ENCODE peak calls at places on chromosomes 13 and 19, in five cellular contexts. U is tibial artery, S is GM10248, F is RWPE1, J is BJ. L is an unnamed sample.

GRCh38 chr13:69565334-69565733 is 542.3 kb upstream of the ATXN8OS start:
- DNase-seq in J (no peak), S (peak), U (no peak), F (no peak), L (peak)

GRCh38 chr13:113161433-113161832 is 3.0 kb downstream of the PROZ start:
- DNase-seq in J (no peak), U (no peak), F (no peak), S (no peak), L (peak)

GRCh38 chr13:28100149-28101121 is at the start of gene FLT3:
- DNase-seq in J (no peak), F (peak), U (no peak), S (peak), L (peak)

GRCh38 chr19:18895038-18895827 is 725 bp downstream of the CERS1 start:
- DNase-seq in U (peak), J (no peak), S (no peak), F (peak), L (peak)

GRCh38 chr13:25503856-25504255 is 132.1 kb downstream of the ATP8A2 start:
- DNase-seq in F (no peak), S (no peak), U (no peak), J (no peak), L (no peak)

GRCh38 chr13:113821847-113822246 is 42.0 kb downstream of the GAS6 start:
- DNase-seq in S (no peak), J (no peak), F (no peak), U (no peak), L (no peak)

GRCh38 chr19:14577885-14578427 is 4.9 kb upstream of the CLEC17A start:
- DNase-seq in U (no peak), F (no peak), J (no peak), S (peak), L (peak)

GRCh38 chr19:6150289-6150688 is 14.8 kb downstream of the ACSBG2 start:
- DNase-seq in F (no peak), U (no peak), S (no peak), J (no peak), L (no peak)

GRCh38 chr13:38661276-38661675 is 25.6 kb upstream of the FREM2 start:
- DNase-seq in S (no peak), J (no peak), U (no peak), F (no peak), L (no peak)

GRCh38 chr13:23081246-23081645 is 99.5 kb upstream of the SGCG start:
- DNase-seq in F (no peak), J (no peak), S (no peak), U (no peak), L (no peak)

GRCh38 chr13:87147076-87147475 is 524.1 kb upstream of the SLITRK5 start:
- DNase-seq in J (peak), U (no peak), S (no peak), F (peak), L (no peak)

GRCh38 chr19:50820549-50821247 is 2.9 kb downstream of the KLK1 start:
- DNase-seq in S (peak), U (no peak), F (no peak), J (no peak), L (no peak)

GRCh38 chr19:17325881-17326594 is 8.6 kb downstream of the ANO8 start:
- DNase-seq in U (peak), J (no peak), S (no peak), F (no peak), L (no peak)

GRCh38 chr13:111472083-111472482 is 151.6 kb downstream of the TEX29 start:
- DNase-seq in U (no peak), J (no peak), F (no peak), S (no peak), L (no peak)

GRCh38 chr19:38024991-38025716 is 118.1 kb downstream of the SIPA1L3 start:
- DNase-seq in S (no peak), U (no peak), J (no peak), F (no peak), L (no peak)

GRCh38 chr19:49567722-49568454 is 12.5 kb downstream of the NOSIP start:
- DNase-seq in U (no peak), F (no peak), J (no peak), S (no peak), L (peak)

GRCh38 chr13:45500492-45501174 is 35.9 kb downstream of the COG3 start:
- DNase-seq in S (no peak), J (peak), F (peak), U (no peak), L (no peak)

GRCh38 chr13:64817721-64818120 is 2412.4 kb downstream of the PCDH9 start:
- DNase-seq in J (no peak), U (no peak), S (no peak), F (no peak), L (no peak)

GRCh38 chr13:64819081-64819480 is 2411.1 kb downstream of the PCDH9 start:
- DNase-seq in F (no peak), S (no peak), U (no peak), J (no peak), L (no peak)
- TF ChIP-seq CTCF in F (no peak), S (no peak), U (no peak), J (no peak), L (no peak)

DNA sequence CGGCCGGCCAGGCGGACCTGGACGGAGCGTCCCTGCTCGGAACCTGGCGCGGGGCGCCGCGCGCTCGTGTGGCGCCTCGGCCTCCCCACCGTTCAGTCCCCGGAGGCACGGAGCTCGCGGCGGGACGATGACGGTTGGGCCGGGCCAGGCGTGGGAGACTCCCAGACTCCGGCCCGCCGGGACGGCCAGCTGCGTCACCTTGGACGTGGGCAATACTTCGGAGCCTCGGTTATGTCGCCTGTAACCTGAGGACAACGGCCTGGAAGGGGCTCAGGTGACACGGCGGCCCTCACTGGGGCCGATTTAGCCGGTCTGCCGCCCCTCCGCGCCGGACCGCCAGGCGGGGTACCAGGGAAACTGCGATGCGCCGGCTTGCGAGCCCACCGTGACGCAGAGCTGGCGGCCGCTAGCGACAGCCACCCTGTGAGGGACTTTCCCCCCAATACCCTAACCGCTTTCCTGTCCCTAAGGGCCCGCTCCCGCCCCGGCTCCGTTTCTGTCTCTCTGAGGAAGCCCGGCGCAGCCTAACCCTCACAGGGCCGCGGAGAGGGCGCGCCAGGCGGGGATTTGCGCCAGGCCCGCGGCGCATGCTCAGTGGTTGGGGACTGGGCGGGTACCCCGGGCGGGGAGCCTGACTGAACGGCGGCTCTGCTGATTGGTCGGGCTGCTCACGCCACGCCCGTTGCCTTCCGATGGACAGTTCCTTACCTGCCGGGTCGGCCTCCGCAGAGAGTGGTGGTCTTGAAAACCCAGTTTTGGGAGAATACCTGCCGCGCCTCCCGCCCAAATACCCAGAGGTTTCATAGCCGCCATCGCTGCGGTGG is 109.5 kb upstream of the DOCK9 start:
- DNase-seq in J (peak), U (peak), S (peak), F (peak), L (peak)
- TF ChIP-seq CTCF in J (peak), U (peak), S (no peak), F (no peak), L (peak)

GRCh38 chr13:51829236-51829899 is 15.6 kb downstream of the TMEM272 start:
- DNase-seq in F (no peak), S (no peak), U (no peak), J (no peak), L (no peak)
- TF ChIP-seq CTCF in F (no peak), S (no peak), U (no peak), J (no peak), L (no peak)

GRCh38 chr19:23440207-23440606 is 44.9 kb upstream of the ZNF91 start:
- DNase-seq in S (no peak), J (no peak), F (no peak), U (no peak), L (peak)
- TF ChIP-seq CTCF in S (no peak), J (peak), F (no peak), U (no peak), L (no peak)

GRCh38 chr19:31988256-31988655 is 357.2 kb upstream of the ZNF507 start:
- DNase-seq in U (no peak), J (no peak), F (no peak), S (no peak), L (no peak)

GRCh38 chr19:31992750-31993149 is 352.7 kb upstream of the ZNF507 start:
- DNase-seq in S (no peak), F (no peak), J (no peak), U (no peak), L (no peak)

DNA sequence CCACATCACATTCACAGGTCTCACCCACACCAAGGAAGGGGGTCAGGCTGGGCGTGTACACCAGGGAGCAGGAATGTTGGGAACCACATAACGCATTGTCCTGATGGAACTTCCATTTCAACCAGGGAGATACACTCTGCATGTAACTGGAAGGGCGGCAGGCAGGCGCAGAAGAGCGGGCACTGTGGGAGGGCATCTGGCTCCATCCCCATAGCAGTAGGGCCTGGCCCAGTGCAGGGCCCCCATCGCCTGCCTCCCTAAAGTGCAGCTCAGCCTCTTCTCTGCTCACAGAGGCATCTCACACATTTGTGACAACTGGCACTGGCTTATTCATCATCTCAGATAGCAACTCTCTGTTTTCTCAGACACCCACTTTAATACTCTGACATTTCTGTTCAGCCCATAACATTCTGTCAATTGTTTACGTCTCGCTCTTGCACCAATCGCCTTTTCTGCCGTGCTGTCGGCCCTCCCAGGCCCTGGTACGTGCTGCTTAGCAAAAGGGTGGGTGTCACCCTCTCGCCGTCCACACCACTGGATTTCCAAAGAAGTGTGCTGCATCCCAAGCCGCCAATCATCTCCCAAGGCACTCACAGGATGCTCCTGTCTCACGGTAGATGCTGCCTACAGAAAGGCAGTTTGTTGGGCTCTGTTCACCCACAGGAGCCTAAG is 353.3 kb upstream of the ZNF507 start:
- DNase-seq in J (no peak), S (no peak), U (no peak), F (no peak), L (no peak)
- TF ChIP-seq CTCF in J (no peak), S (no peak), U (no peak), F (no peak), L (no peak)

DNA sequence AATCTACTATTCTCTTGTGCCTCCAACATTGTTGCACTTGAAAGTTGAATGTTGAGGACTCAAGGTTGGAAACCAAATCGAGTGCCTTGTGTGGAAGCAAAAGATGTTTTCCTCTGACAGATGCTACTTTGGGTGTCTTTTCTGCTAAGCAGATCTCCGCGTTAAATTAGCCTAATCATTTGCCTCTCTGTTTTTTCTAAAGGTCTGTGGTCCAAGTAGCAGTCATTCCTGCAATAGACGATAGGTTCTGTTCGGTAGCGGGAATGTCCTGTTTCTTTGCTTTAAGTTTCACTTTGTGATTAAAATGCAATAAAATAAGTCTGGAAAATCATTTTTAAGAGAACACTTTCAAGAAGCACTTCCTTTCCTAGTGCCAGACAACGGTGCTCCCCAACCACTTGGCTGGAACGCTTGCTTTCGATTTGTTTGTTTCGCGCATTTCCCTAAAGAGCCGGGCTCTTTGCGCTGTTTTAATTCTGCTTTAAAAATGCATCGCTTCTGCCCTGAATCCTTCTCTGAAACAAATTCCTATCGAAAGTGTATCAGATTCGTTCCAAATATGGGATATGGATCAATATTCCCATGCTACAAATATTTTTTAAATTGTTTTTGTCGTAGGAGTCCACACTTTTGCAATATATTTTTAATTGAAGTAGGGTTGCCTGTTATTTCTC is 14.1 kb downstream of the ZIC2 start:
- DNase-seq in S (no peak), J (no peak), F (no peak), U (no peak), L (no peak)
- TF ChIP-seq CTCF in S (no peak), J (no peak), F (no peak), U (no peak), L (no peak)

GRCh38 chr13:47592256-47592655 is 408.8 kb downstream of the SUCLA2 start:
- DNase-seq in U (no peak), J (no peak), S (no peak), F (no peak), L (no peak)

GRCh38 chr13:47588676-47589075 is 412.4 kb downstream of the SUCLA2 start:
- DNase-seq in S (no peak), U (no peak), F (no peak), J (no peak), L (no peak)
- TF ChIP-seq CTCF in S (no peak), U (no peak), F (no peak), J (peak), L (no peak)

GRCh38 chr13:33872005-33872351 is 54.0 kb downstream of the RFC3 start:
- DNase-seq in S (no peak), J (no peak), U (no peak), F (no peak), L (no peak)

GRCh38 chr13:33875658-33876401 is 57.9 kb downstream of the RFC3 start:
- DNase-seq in J (no peak), F (no peak), S (no peak), U (no peak), L (no peak)

GRCh38 chr13:33873251-33873908 is 55.4 kb downstream of the RFC3 start:
- DNase-seq in F (no peak), U (no peak), S (no peak), J (no peak), L (no peak)

GRCh38 chr13:33876716-33877394 is 58.9 kb downstream of the RFC3 start:
- DNase-seq in U (no peak), S (no peak), J (no peak), F (no peak), L (no peak)

GRCh38 chr13:33874871-33875270 is 56.9 kb downstream of the RFC3 start:
- DNase-seq in S (no peak), F (no peak), U (no peak), J (no peak), L (no peak)
- TF ChIP-seq CTCF in S (no peak), F (no peak), U (no peak), J (peak), L (no peak)

DNA sequence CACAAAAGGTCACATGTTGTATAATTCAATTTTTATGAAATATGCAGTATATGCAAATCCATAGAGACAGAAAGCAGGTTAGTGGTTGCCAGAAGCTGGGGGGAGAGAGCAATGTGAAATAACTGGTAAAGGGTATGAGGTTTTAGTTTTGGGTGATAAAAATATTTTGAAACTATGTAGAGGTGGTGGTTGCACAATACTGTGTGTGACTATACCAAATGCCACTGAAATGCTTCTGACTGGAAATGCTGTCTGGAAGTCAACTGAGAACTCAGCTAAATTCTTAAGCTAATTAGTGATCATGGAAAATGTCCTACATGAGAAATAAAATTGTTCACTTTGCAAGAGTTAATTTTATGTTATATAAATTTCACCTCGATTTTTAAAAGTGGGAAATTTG is 65.3 kb upstream of the RXFP2 start:
- DNase-seq in U (no peak), S (no peak), F (no peak), J (no peak), L (no peak)
- TF ChIP-seq CTCF in U (no peak), S (no peak), F (no peak), J (no peak), L (no peak)

DNA sequence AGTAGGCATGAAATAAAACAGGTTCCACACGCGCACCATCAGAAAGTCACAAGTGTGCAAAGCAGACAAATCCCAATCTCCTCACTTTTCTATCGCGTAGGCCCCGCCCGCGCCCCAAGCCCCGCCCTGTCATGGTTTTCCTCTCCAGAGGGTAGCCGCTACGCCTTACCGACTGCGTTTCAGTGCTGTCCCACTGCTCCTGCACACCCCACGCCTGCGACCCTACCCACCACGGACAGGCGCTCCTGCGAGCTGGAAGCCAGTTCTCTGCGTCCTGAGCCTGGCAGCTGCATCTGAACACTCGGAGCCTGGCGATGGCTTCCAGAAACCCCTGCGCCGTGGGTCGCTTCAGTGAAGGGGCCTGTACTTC is 379 bp upstream of the ZNF470 start:
- DNase-seq in J (no peak), F (peak), U (peak), S (no peak), L (peak)
- TF ChIP-seq CTCF in J (no peak), F (no peak), U (no peak), S (no peak), L (no peak)

L was measured in activated CD8-positive, alpha-beta T cell treated with anti-CD3 and anti-CD28 coated beads for 36 hours.